ENCODE peak calls at places on chromosomes 16 and 17, in nine cellular contexts. M is thyroid gland; L is H1; C is CD8-positive, alpha-beta memory T cell; G is effector memory CD4-positive, alpha-beta T cell; A is lung; N is heart left ventricle; I is left ventricle myocardium inferior; O is adrenal gland. J is an unnamed sample.

GRCh38 chr16:5965321-5965720 is 867.7 kb upstream of the EEF2KMT start:
- DNase-seq in M (no peak), L (no peak), C (no peak), G (no peak), A (no peak), N (no peak), I (no peak), O (no peak), J (no peak)

GRCh38 chr16:28189237-28189636 is 22.5 kb downstream of the XPO6 start:
- DNase-seq in M (no peak), L (no peak), C (no peak), G (peak; percentile 9), A (no peak), N (no peak), I (no peak), O (no peak), J (no peak)

GRCh38 chr17:38702900-38703741 is 2.0 kb upstream of the MLLT6 start:
- DNase-seq in M (no peak), L (no peak), C (peak; percentile 30), G (no peak), A (no peak), N (no peak), I (no peak), O (no peak), J (peak; percentile 39)

GRCh38 chr17:82091264-82092066 is 6.6 kb downstream of the FASN start:
- DNase-seq in M (no peak), L (no peak), C (no peak), G (no peak), A (no peak), N (no peak), I (peak; percentile 10), O (no peak), J (no peak)

GRCh38 chr16:1812732-1813163 is 13.9 kb downstream of the HAGH start:
- DNase-seq in M (peak; percentile 57), L (no peak), C (peak; percentile 51), G (no peak), A (peak; percentile 78), N (no peak), I (peak; percentile 75), O (peak; percentile 80), J (peak; percentile 84)

GRCh38 chr17:51391992-51392654 is 131.8 kb downstream of the UTP18 start:
- DNase-seq in M (no peak), L (no peak), C (no peak), G (no peak), A (no peak), N (no peak), I (no peak), O (peak; percentile 28), J (no peak)

GRCh38 chr17:66799839-66800537 is 34.9 kb upstream of the CACNG5 start:
- DNase-seq in M (no peak), L (no peak), C (no peak), G (no peak), A (no peak), N (no peak), I (no peak), O (no peak), J (peak; percentile 39)

GRCh38 chr16:73739049-73739769 is 557.4 kb upstream of the PSMD7 start:
- DNase-seq in M (no peak), L (no peak), C (no peak), G (no peak), A (no peak), N (no peak), I (no peak), O (no peak), J (no peak)

GRCh38 chr17:7856081-7856791 is 1.1 kb downstream of the NAA38 start:
- DNase-seq in M (no peak), L (no peak), C (peak; percentile 21), G (no peak), A (no peak), N (peak; percentile 86), I (peak; percentile 75), O (peak; percentile 86), J (no peak)

GRCh38 chr17:58525239-58525638 is 10.8 kb upstream of the MTMR4 start:
- DNase-seq in M (no peak), L (no peak), C (no peak), G (no peak), A (no peak), N (peak; percentile 76), I (peak; percentile 63), O (peak; percentile 85), J (peak; percentile 38)

GRCh38 chr16:88473666-88474534 is 20.8 kb downstream of the ZFPM1 start:
- DNase-seq in M (peak; percentile 4), L (no peak), C (no peak), G (no peak), A (no peak), N (peak; percentile 78), I (peak; percentile 70), O (no peak), J (peak; percentile 87)

GRCh38 chr17:49210158-49211029 is at the start of the genes ABI3 and GNGT2:
- DNase-seq in M (peak; percentile 20), L (no peak), C (peak; percentile 72), G (no peak), A (no peak), N (peak; percentile 69), I (peak; percentile 36), O (peak; percentile 73), J (no peak)

GRCh38 chr16:65012357-65012756 is 109.5 kb downstream of the CDH11 start:
- DNase-seq in M (no peak), L (no peak), C (no peak), G (no peak), A (no peak), N (no peak), I (no peak), O (no peak), J (no peak)

GRCh38 chr17:45145035-45145389 is 3.3 kb upstream of the HEXIM1 start:
- DNase-seq in M (no peak), L (no peak), C (no peak), G (no peak), A (no peak), N (no peak), I (peak; percentile 19), O (no peak), J (no peak)

GRCh38 chr17:31390748-31391495 is 553 bp upstream of the RAB11FIP4 start:
- DNase-seq in M (no peak), L (no peak), C (no peak), G (no peak), A (no peak), N (no peak), I (no peak), O (peak; percentile 49), J (no peak)

GRCh38 chr16:54203384-54203783 is 83.2 kb downstream of the IRX3 start:
- DNase-seq in M (no peak), L (no peak), C (no peak), G (no peak), A (no peak), N (no peak), I (no peak), O (no peak), J (no peak)

GRCh38 chr16:368388-369158 is 1.8 kb downstream of the MRPL28 start:
- DNase-seq in M (no peak), L (no peak), C (no peak), G (no peak), A (no peak), N (no peak), I (no peak), O (no peak), J (no peak)

GRCh38 chr17:20728181-20728580 is 148.7 kb downstream of the CDRT15L2 start:
- DNase-seq in M (no peak), L (no peak), C (no peak), G (no peak), A (no peak), N (no peak), I (no peak), O (no peak), J (no peak)

GRCh38 chr17:20735796-20736195 is 156.3 kb downstream of the CDRT15L2 start:
- DNase-seq in M (no peak), L (no peak), C (no peak), G (no peak), A (no peak), N (no peak), I (no peak), O (no peak), J (no peak)

DNA sequence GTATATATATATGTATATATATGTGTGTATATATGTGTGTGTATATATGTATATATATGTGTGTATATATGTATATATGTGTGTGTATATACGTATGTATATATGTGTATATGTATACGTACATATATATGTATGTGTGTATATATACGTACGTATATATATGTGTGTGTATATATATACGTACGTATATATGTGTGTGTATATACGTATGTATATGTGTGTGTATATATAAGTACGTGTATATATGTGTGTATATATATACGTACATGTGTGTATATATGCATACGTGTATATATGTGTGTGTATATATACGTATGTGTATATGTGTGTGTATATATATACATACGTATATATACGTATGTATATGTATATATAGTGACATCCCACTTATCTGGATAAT is 154.4 kb downstream of the CDRT15L2 start:
- DNase-seq in M (no peak), L (no peak), C (no peak), G (no peak), A (no peak), N (no peak), I (no peak), O (no peak), J (no peak)
- H3K4me1 ChIP-seq in M (no peaks in the 10 kb centered on the region), L (no peaks in the 10 kb centered on the region), C (no peaks in the 10 kb centered on the region), G (no peaks in the 10 kb centered on the region), A (no peaks in the 10 kb centered on the region), N (no peaks in the 10 kb centered on the region), I (no peaks in the 10 kb centered on the region), O (no peaks in the 10 kb centered on the region), J (no peaks in the 10 kb centered on the region)

GRCh38 chr16:3979518-3979917 is 99.0 kb upstream of the CREBBP start:
- DNase-seq in M (no peak), L (no peak), C (no peak), G (no peak), A (no peak), N (no peak), I (no peak), O (no peak), J (no peak)
- H3K27ac ChIP-seq in M (no peak overlapping the region), L (no peak overlapping the region), C (no peak overlapping the region), G (no peak overlapping the region), A (no peak overlapping the region), N (no peak overlapping the region), I (no peak overlapping the region), O (no peak overlapping the region), J (no peak overlapping the region)

DNA sequence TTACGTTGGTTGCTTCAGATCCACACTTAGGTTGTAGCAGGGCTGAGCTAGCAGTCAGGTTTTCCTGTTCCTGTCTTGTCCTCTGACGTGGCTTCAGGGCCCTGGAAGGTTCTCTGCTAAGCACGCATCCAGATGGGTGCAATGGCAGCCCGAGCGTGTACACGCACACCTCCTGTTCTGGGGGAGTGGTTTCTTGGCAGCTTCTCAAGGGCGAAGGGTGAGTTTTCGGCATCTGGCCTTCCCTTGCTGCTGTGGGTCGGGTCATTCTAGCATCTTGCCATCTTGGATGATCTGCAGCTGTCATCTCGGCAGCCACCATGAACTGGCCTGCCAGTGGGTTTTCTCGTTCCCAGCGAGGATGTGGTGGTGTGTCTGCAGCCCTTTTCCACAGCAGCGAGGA is 10.5 kb downstream of the MSI2 start:
- DNase-seq in M (no peak), L (no peak), C (no peak), G (no peak), A (no peak), N (no peak), I (no peak), O (no peak), J (no peak)
- H3K4me1 ChIP-seq in M (no peaks in the 10 kb centered on the region), L (peaks cover 10% of the 10 kb centered on the region), C (peaks cover 8% of the 10 kb centered on the region), G (no peaks in the 10 kb centered on the region), A (peaks cover 4% of the 10 kb centered on the region), N (peaks cover 24% of the 10 kb centered on the region), I (peaks cover 38% of the 10 kb centered on the region), O (peaks cover 73% of the 10 kb centered on the region), J (no peaks in the 10 kb centered on the region)

DNA sequence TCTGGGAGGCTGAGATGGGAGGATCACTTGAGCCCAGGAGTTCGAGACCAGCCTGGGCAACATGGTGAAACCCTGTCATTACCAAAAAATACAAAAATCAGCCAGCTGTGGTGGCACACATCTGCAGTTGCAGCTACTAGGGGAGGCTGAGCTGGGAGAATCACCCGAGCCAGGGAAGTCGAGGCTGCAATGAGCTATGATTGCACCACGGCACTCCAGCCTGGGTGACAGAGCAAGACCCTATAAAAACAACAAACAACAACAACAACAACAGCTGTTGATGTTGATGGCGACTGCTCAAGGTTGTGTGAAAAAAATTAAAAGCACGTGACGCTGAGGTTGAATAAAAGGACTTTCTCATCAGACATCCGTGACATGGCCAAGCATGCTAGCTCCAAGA is 40.8 kb upstream of the CIBAR2 start:
- DNase-seq in M (no peak), L (no peak), C (no peak), G (no peak), A (no peak), N (no peak), I (no peak), O (no peak), J (no peak)
- H3K27ac ChIP-seq in M (no peak overlapping the region), L (no peak overlapping the region), C (no peak overlapping the region), G (no peak overlapping the region), A (no peak overlapping the region), N (peak overlapping the region; percentile 98), I (peak overlapping the region; percentile 94), O (no peak overlapping the region), J (no peak overlapping the region)

J was measured in body of pancreas.